ENCODE peak calls at places on chromosome 11, in seven cellular contexts. F is AG04450; L is DND-41; O is coronary artery; I is IMR-90; P is CD4-positive, alpha-beta T cell; R is GM13977. B is an unnamed sample.

GRCh38 chr11:120471131-120471530 is 40.4 kb upstream of the GRIK4 start:
- DNase-seq in P (no peak), R (no peak), I (peak), O (no peak), L (no peak), F (peak), B (no peak)

GRCh38 chr11:116993599-116993998 is 104.6 kb downstream of the SIK3 start:
- DNase-seq in L (no peak), O (no peak), R (no peak), P (no peak), F (no peak), I (no peak), B (no peak)

GRCh38 chr11:27487706-27488105 is 15.1 kb upstream of the LGR4 start:
- DNase-seq in L (no peak), P (no peak), R (no peak), I (no peak), F (no peak), O (no peak), B (no peak)

GRCh38 chr11:19832166-19832750 is 119.6 kb downstream of the NAV2 start:
- DNase-seq in F (no peak), R (no peak), P (no peak), I (no peak), O (no peak), L (no peak), B (no peak)

GRCh38 chr11:43580735-43581369 is 99.7 kb upstream of the HSD17B12 start:
- DNase-seq in O (no peak), R (peak), F (no peak), P (no peak), I (peak), L (no peak), B (no peak)

GRCh38 chr11:96012086-96012824 is 88.3 kb upstream of the MTMR2 start:
- DNase-seq in R (peak), P (peak), F (no peak), I (peak), L (peak), O (no peak), B (peak)

GRCh38 chr11:68935066-68935465 is 31.4 kb downstream of the IGHMBP2 start:
- DNase-seq in P (no peak), F (no peak), L (no peak), I (no peak), O (no peak), R (no peak), B (no peak)

GRCh38 chr11:10477690-10478046 is 22.6 kb downstream of the AMPD3 start:
- DNase-seq in F (no peak), O (no peak), I (no peak), R (no peak), P (no peak), L (no peak), B (no peak)

GRCh38 chr11:63866211-63866610 is 27.3 kb downstream of the MARK2 start:
- DNase-seq in R (peak), O (no peak), L (peak), P (peak), F (no peak), I (peak), B (peak)

GRCh38 chr11:19935507-19935906 is 222.9 kb downstream of the NAV2 start:
- DNase-seq in R (no peak), P (no peak), F (no peak), L (no peak), O (no peak), I (peak), B (no peak)

GRCh38 chr11:2652857-2653643 is 46.7 kb downstream of the KCNQ1OT1 start:
- DNase-seq in P (no peak), R (peak), F (no peak), L (no peak), O (no peak), I (no peak), B (no peak)

GRCh38 chr11:47467372-47467771 is 18.4 kb upstream of the RAPSN start:
- DNase-seq in O (no peak), I (no peak), P (no peak), F (no peak), L (no peak), R (no peak), B (no peak)

GRCh38 chr11:111978028-111978771 is 41.1 kb downstream of the DIXDC1 start:
- DNase-seq in I (peak), F (peak), L (no peak), R (no peak), O (peak), P (no peak), B (no peak)

GRCh38 chr11:120546312-120547205 is 35.0 kb downstream of the GRIK4 start:
- DNase-seq in P (no peak), L (no peak), F (peak), I (peak), O (peak), R (no peak), B (no peak)

GRCh38 chr11:110430267-110431211 is 791 bp downstream of the FDX1 start:
- DNase-seq in O (peak), I (peak), R (peak), P (peak), L (peak), F (no peak), B (peak)

DNA sequence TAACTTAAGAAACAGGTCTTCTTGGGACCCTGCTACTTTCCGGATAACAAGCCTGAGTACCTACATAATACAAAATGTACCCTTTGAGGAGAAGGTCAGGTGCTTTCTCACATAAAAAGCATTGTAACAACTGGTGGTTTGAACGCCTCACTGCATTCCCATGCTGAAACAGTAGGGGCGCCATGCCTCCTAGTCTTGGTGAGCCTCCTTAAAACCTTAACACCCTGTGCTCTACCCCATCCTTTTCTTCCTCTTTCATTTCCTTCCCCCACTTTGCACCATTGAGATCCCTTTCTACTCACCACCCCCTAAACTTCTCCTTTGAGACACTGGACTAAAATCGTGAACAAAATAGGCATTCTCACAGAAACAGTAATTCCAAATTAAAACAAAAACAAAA is 729.3 kb downstream of the NTM start:
- DNase-seq in P (no peak), L (peak), O (no peak), F (no peak), I (no peak), R (no peak), B (peak)
- TF ChIP-seq CTCF in P (no peak), L (peak), O (no peak), F (peak), I (no peak), R (peak), B (no peak)

GRCh38 chr11:67438121-67438902 is 830 bp upstream of the PTPRCAP start:
- DNase-seq in F (no peak), I (no peak), P (peak), L (no peak), R (no peak), O (no peak), B (peak)

GRCh38 chr11:67441731-67442401 is 1.4 kb downstream of the CORO1B start:
- DNase-seq in F (no peak), P (no peak), I (no peak), L (peak), O (no peak), R (no peak), B (no peak)

GRCh38 chr11:67441082-67441683 is 2.1 kb downstream of the CORO1B start:
- DNase-seq in O (no peak), F (no peak), R (no peak), I (no peak), L (peak), P (no peak), B (no peak)

GRCh38 chr11:67440229-67441081 is 2.8 kb downstream of the CORO1B start:
- DNase-seq in P (no peak), L (peak), O (no peak), F (no peak), I (no peak), R (no peak), B (no peak)

DNA sequence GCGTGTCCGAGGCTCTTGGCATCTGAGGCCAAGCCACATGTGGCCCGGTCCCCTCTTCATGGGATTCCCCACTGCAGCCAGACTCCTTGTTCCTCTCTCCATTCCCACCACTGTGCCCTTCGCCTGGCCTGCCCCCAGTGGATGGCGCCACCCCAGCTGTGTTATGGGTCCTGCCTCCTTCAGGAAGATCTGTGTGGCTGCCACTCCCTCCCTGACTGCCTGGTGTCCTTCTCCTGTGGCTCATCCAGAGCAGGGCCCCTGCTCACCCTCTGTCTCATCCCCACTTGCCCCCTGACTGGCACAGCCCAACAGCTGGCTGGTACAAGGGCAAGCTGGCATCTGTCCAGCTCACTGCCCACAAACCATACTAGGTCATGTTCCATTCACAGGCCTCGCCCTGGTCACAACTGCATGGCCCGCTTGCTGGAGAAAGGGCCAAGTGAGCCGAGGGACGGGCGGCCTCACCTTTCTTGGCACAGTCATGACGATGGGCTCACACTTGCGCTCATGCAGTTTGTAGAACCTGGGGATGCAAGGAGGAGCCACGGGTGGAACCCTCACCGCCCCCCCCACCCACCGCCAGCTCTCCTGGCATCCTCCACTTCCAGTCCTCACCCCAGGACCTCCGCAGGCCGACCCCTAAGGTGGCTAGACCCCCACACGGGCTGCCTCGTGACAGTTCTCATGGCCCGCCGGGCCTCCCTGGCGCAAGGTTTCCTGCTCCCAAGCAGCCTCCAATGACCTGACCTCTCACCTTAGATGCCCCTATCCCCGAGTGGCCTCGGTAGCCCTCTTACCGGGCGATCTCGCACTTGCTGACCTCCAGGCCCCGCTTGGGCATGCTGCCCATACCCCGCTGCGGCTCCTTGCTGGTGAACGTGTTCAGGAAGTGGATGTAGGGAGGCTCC is 2.1 kb upstream of the PTPRCAP start:
- DNase-seq in P (peak), R (no peak), L (peak), O (no peak), F (no peak), I (no peak), B (no peak)
- TF ChIP-seq CTCF in P (no peak), R (peak), L (peak), O (no peak), F (peak), I (no peak), B (peak)

GRCh38 chr11:61294717-61295595 is at the start of gene VWCE:
- DNase-seq in F (no peak), I (peak), R (peak), P (peak), O (peak), L (peak), B (peak)
- TF ChIP-seq CTCF in F (peak), I (peak), R (peak), P (no peak), O (no peak), L (peak), B (peak)

GRCh38 chr11:46162700-46163099 is 41.4 kb upstream of the PHF21A start:
- DNase-seq in F (no peak), I (no peak), L (no peak), R (no peak), O (no peak), P (no peak), B (no peak)

GRCh38 chr11:46159694-46160093 is 38.4 kb upstream of the PHF21A start:
- DNase-seq in R (no peak), P (no peak), I (no peak), L (no peak), O (no peak), F (no peak), B (no peak)

GRCh38 chr11:46161201-46161600 is 39.9 kb upstream of the PHF21A start:
- DNase-seq in R (no peak), P (no peak), L (no peak), O (no peak), I (no peak), F (no peak), B (no peak)

GRCh38 chr11:46160100-46160499 is 38.8 kb upstream of the PHF21A start:
- DNase-seq in L (no peak), O (no peak), F (no peak), R (no peak), P (no peak), I (no peak), B (no peak)
- TF ChIP-seq CTCF in L (no peak), O (no peak), F (no peak), R (no peak), P (no peak), I (no peak), B (no peak)

GRCh38 chr11:45812581-45813548 is 7.9 kb downstream of the SLC35C1 start:
- DNase-seq in O (no peak), I (no peak), L (no peak), F (no peak), R (no peak), P (no peak), B (no peak)

GRCh38 chr11:45817191-45817590 is 12.2 kb downstream of the SLC35C1 start:
- DNase-seq in O (no peak), I (no peak), F (no peak), P (no peak), R (peak), L (no peak), B (peak)

GRCh38 chr11:45816614-45817013 is 11.7 kb downstream of the SLC35C1 start:
- DNase-seq in F (no peak), O (no peak), L (no peak), R (no peak), I (no peak), P (no peak), B (no peak)

GRCh38 chr11:45818961-45819605 is 14.1 kb downstream of the SLC35C1 start:
- DNase-seq in L (no peak), F (no peak), O (no peak), P (no peak), I (no peak), R (no peak), B (no peak)

GRCh38 chr11:45815747-45816146 is 10.8 kb downstream of the SLC35C1 start:
- DNase-seq in R (no peak), P (no peak), O (no peak), F (no peak), L (no peak), I (peak), B (no peak)
- TF ChIP-seq CTCF in R (no peak), P (no peak), O (no peak), F (no peak), L (no peak), I (peak), B (no peak)

DNA sequence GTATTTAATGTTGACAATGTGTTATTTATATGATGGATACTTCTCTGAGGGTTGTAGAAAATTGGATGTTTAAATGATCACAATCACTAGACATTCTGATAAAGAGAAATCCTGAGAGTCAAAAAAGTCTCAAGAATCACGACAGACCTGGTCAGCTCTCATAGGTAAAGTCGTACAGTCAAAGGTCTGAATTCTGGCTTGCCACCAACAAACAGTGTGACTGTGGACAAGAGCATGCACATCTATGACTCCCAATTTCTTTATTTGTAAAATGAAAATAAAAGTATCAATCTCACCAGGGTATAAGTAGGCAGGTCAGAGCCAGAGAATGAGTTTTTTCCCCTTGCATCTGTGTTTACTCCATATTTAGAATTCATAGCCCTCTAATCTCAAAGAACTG is 556.7 kb downstream of the FAM181B start:
- DNase-seq in F (no peak), O (no peak), I (no peak), L (no peak), P (no peak), R (no peak), B (no peak)
- TF ChIP-seq CTCF in F (no peak), O (no peak), I (no peak), L (no peak), P (no peak), R (no peak), B (no peak)

DNA sequence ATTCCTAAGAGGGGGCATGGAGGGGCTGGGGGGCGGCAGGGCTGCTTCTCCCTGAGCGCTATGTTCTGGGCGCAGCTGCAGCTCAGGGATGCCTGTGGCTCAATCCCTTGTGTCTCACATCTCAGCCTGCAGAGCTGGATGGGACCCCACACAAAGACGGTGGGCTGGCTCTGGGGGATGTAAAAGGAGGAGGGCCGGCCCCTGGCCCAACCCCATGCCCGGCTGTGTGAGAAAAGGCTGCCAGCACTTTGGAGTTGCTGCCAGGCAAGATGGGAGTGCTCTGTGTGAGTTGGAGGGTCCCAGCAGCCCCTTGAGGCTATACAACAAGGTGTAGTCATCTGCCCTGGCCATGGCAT is 1.2 kb upstream of the TBX10 start:
- DNase-seq in R (no peak), F (no peak), P (no peak), O (no peak), I (no peak), L (no peak), B (no peak)
- TF ChIP-seq CTCF in R (no peak), F (no peak), P (no peak), O (no peak), I (no peak), L (no peak), B (no peak)

DNA sequence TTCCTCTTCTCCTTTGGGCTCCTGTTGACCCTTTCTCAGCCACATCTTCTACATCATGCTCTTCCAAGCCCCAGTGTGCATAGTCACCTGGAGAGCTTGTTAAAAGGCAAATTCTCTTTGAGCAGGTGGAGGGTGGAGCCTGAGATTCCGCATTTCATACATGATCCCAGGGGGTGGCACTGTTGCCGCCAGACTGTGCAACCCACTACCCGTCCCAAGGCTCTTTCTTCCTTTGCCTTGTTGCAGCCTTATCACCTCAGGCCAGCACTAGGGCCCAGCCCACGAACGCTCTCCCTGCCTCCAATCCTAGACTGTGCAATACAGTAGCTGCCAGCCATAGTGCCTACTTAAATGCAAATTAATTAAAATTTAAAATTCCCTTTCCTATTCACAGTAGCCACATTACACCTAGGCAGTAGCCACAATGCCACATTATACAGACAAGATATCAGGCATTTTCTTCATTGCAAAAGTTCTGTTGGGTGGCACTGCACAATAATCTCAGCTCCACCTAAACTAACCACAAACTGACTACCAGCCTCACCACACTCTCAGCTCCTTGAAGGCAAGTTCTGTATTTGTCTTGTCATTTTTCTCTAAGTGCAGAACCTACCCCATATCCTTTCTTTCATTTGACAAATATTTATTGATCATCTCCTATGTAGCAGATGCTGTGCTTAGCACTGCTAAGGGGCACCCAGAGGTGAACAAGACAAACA is 4.6 kb upstream of the KCNJ5 start:
- DNase-seq in P (no peak), L (no peak), R (no peak), O (no peak), I (no peak), F (no peak), B (no peak)
- TF ChIP-seq CTCF in P (no peak), L (peak), R (peak), O (no peak), I (peak), F (peak), B (no peak)

DNA sequence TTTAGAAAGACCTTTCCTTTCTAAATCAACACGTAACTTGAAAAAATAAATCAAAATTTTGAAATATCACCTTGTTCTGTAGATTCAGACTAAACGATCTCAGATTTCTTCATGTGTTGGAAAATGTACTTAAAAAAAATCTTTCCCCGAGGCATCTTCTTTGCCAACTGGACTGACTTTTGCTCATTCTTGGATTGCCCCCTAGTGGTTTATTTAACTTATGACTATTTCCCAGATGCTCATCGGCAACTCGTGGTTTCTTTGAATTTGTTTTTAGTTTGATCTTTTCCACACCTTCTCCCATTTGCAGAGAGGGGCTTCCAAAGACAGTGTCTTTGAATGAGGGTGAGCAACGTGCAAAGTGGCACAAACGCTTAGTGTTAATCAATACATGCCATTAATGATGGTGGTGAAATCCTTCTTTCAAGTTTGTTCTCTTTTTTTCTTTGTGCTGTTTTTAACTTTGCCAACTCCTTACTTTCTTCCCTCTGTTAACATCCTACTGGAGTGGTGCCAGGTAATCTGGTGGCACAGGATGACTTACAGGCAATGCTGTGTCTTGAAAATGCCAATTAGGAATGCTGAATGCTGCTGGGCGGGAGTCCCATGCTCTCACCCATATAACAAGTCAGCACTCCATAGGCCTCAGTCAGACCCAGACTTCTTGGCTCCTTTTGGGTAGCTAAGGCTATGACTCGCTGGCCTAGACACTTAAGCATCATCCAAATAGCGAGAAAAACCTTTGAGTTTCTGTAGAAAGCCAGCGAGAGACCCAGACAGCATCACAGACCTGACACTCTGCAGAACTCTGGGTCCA is 18.3 kb downstream of the PRSS23 start:
- DNase-seq in F (peak), R (peak), I (peak), O (no peak), P (no peak), L (peak), B (peak)
- TF ChIP-seq CTCF in F (peak), R (peak), I (peak), O (peak), P (peak), L (peak), B (peak)

B was measured in GM20000.